ENCODE peak calls at places on chromosome 22, in nine cellular contexts. One of them, this sample, is unnamed.
A peak's percentile ranks its signal among the peaks of the same experiment; 100 is the strongest.

GRCh38 chr22:39244073-39244495 is 698 bp downstream of the PDGFB start:
- DNase-seq in Panc1: no peak
- DNase-seq in prostate gland: peak; percentile 13
- DNase-seq in lung: no peak
- DNase-seq in heart left ventricle: peak; percentile 34
- DNase-seq in heart right ventricle: no peak
- DNase-seq in upper lobe of right lung: no peak
- DNase-seq in cardiac muscle cell: no peak
- DNase-seq in psoas muscle: no peak
- DNase-seq in this sample: no peak

GRCh38 chr22:30344447-30345200 is 12.1 kb downstream of the SF3A1 start:
- DNase-seq in prostate gland: no peak
- DNase-seq in heart left ventricle: no peak
- DNase-seq in heart right ventricle: no peak
- DNase-seq in upper lobe of right lung: no peak
- DNase-seq in lung: no peak
- DNase-seq in cardiac muscle cell: no peak
- DNase-seq in Panc1: no peak
- DNase-seq in psoas muscle: no peak
- DNase-seq in this sample: no peak

GRCh38 chr22:39236321-39237275 is 8.2 kb downstream of the PDGFB start:
- DNase-seq in cardiac muscle cell: peak; percentile 45
- DNase-seq in prostate gland: peak; percentile 26
- DNase-seq in psoas muscle: peak; percentile 74
- DNase-seq in Panc1: no peak
- DNase-seq in lung: peak; percentile 79
- DNase-seq in upper lobe of right lung: no peak
- DNase-seq in heart left ventricle: peak; percentile 91
- DNase-seq in heart right ventricle: peak; percentile 90
- DNase-seq in this sample: no peak

GRCh38 chr22:35783943-35784614 is 66.4 kb downstream of the APOL5 start:
- DNase-seq in psoas muscle: no peak
- DNase-seq in upper lobe of right lung: no peak
- DNase-seq in lung: no peak
- DNase-seq in heart right ventricle: no peak
- DNase-seq in heart left ventricle: no peak
- DNase-seq in cardiac muscle cell: no peak
- DNase-seq in prostate gland: no peak
- DNase-seq in Panc1: no peak
- DNase-seq in this sample: no peak

GRCh38 chr22:20591660-20592310 is 84.4 kb downstream of the MED15 start:
- DNase-seq in heart right ventricle: no peak
- DNase-seq in cardiac muscle cell: peak; percentile 73
- DNase-seq in heart left ventricle: no peak
- DNase-seq in lung: no peak
- DNase-seq in psoas muscle: no peak
- DNase-seq in upper lobe of right lung: peak; percentile 64
- DNase-seq in prostate gland: peak; percentile 60
- DNase-seq in Panc1: no peak
- DNase-seq in this sample: no peak

GRCh38 chr22:43436536-43437267 is 24.9 kb downstream of the MPPED1 start:
- DNase-seq in heart left ventricle: no peak
- DNase-seq in psoas muscle: no peak
- DNase-seq in cardiac muscle cell: no peak
- DNase-seq in upper lobe of right lung: peak; percentile 31
- DNase-seq in prostate gland: no peak
- DNase-seq in heart right ventricle: no peak
- DNase-seq in lung: no peak
- DNase-seq in Panc1: no peak
- DNase-seq in this sample: no peak

GRCh38 chr22:35609261-35609660 is 7.9 kb downstream of the MB start:
- DNase-seq in heart left ventricle: no peak
- DNase-seq in upper lobe of right lung: no peak
- DNase-seq in psoas muscle: no peak
- DNase-seq in prostate gland: no peak
- DNase-seq in cardiac muscle cell: no peak
- DNase-seq in heart right ventricle: no peak
- DNase-seq in lung: no peak
- DNase-seq in Panc1: no peak
- DNase-seq in this sample: no peak

GRCh38 chr22:21694795-21695431 is 29.1 kb downstream of the PPIL2 start:
- DNase-seq in Panc1: no peak
- DNase-seq in lung: no peak
- DNase-seq in psoas muscle: no peak
- DNase-seq in heart left ventricle: no peak
- DNase-seq in heart right ventricle: no peak
- DNase-seq in upper lobe of right lung: no peak
- DNase-seq in prostate gland: no peak
- DNase-seq in cardiac muscle cell: no peak
- DNase-seq in this sample: no peak

GRCh38 chr22:29116397-29117123 is 43.7 kb downstream of the KREMEN1 start:
- DNase-seq in cardiac muscle cell: no peak
- DNase-seq in Panc1: no peak
- DNase-seq in lung: no peak
- DNase-seq in prostate gland: no peak
- DNase-seq in heart right ventricle: no peak
- DNase-seq in heart left ventricle: no peak
- DNase-seq in upper lobe of right lung: no peak
- DNase-seq in psoas muscle: no peak
- DNase-seq in this sample: no peak

GRCh38 chr22:46149998-46150549 is at the start of gene PPARA:
- DNase-seq in upper lobe of right lung: peak; percentile 96
- DNase-seq in Panc1: no peak
- DNase-seq in psoas muscle: peak; percentile 93
- DNase-seq in heart left ventricle: peak; percentile 95
- DNase-seq in cardiac muscle cell: peak; percentile 89
- DNase-seq in lung: peak; percentile 88
- DNase-seq in prostate gland: peak; percentile 91
- DNase-seq in heart right ventricle: peak; percentile 90
- DNase-seq in this sample: no peak

GRCh38 chr22:46147471-46148267 is 2.7 kb upstream of the PPARA start:
- DNase-seq in cardiac muscle cell: no peak
- DNase-seq in heart left ventricle: peak; percentile 85
- DNase-seq in upper lobe of right lung: peak; percentile 64
- DNase-seq in Panc1: no peak
- DNase-seq in prostate gland: no peak
- DNase-seq in heart right ventricle: peak; percentile 64
- DNase-seq in lung: no peak
- DNase-seq in psoas muscle: no peak
- DNase-seq in this sample: no peak

GRCh38 chr22:46148336-46148735 is 2.0 kb upstream of the PPARA start:
- DNase-seq in upper lobe of right lung: no peak
- DNase-seq in heart right ventricle: no peak
- DNase-seq in Panc1: no peak
- DNase-seq in lung: no peak
- DNase-seq in psoas muscle: no peak
- DNase-seq in heart left ventricle: no peak
- DNase-seq in cardiac muscle cell: no peak
- DNase-seq in prostate gland: no peak
- DNase-seq in this sample: no peak

GRCh38 chr22:46149493-46149997 is 781 bp upstream of the PPARA start:
- DNase-seq in heart right ventricle: peak; percentile 59
- DNase-seq in lung: peak; percentile 67
- DNase-seq in upper lobe of right lung: peak; percentile 87
- DNase-seq in Panc1: no peak
- DNase-seq in heart left ventricle: peak; percentile 80
- DNase-seq in psoas muscle: peak; percentile 54
- DNase-seq in cardiac muscle cell: peak; percentile 39
- DNase-seq in prostate gland: peak; percentile 53
- DNase-seq in this sample: peak; percentile 79

DNA sequence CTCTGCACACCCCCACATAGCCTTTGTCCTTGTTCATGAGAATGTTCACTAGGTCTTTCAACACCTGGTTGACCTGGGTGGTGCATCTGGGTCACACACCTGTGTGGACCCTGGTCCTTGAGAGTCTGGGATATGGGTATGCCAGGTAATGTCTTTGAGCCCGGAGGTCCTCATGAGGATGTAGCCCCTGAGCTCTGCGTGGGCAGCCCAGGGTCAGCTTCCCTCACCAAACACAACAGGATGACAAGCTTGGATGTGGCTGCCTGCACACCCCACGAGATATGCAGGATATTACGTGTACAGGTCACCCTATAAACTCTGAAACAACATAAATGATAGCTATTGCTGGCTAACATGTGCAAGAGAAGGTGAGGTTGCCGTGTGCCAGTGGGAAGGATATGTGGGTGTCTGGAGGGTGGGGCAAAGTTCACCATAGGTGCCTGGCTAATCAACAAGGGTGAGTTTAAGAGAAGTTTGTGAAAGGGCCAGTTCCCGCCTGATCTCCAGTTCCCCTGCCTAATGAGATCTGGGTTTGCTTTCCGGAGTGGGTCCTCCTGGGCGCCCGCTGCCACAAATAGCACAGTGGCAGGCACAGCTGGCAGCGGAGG is 1.3 kb upstream of the PPARA start:
- DNase-seq in psoas muscle: no peak
- DNase-seq in cardiac muscle cell: no peak
- DNase-seq in heart left ventricle: no peak
- DNase-seq in heart right ventricle: no peak
- DNase-seq in lung: no peak
- DNase-seq in upper lobe of right lung: no peak
- DNase-seq in prostate gland: no peak
- DNase-seq in Panc1: no peak
- DNase-seq in this sample: no peak
- H3K27ac ChIP-seq in psoas muscle: peak overlapping the region; percentile 93
- H3K27ac ChIP-seq in cardiac muscle cell: no peak overlapping the region
- H3K27ac ChIP-seq in heart left ventricle: peak overlapping the region; percentile 99
- H3K27ac ChIP-seq in heart right ventricle: peak overlapping the region; percentile 97
- H3K27ac ChIP-seq in lung: peak overlapping the region; percentile 91
- H3K27ac ChIP-seq in upper lobe of right lung: peak overlapping the region; percentile 89
- H3K27ac ChIP-seq in prostate gland: peak overlapping the region; percentile 93
- H3K27ac ChIP-seq in Panc1: no peak overlapping the region
- H3K27ac ChIP-seq in this sample: peak overlapping the region; percentile 93

GRCh38 chr22:47444746-47445065 is 682.3 kb downstream of the TBC1D22A start:
- DNase-seq in cardiac muscle cell: no peak
- DNase-seq in psoas muscle: no peak
- DNase-seq in heart right ventricle: no peak
- DNase-seq in prostate gland: no peak
- DNase-seq in upper lobe of right lung: no peak
- DNase-seq in heart left ventricle: no peak
- DNase-seq in lung: no peak
- DNase-seq in Panc1: no peak
- DNase-seq in this sample: no peak

GRCh38 chr22:47446821-47447810 is 684.7 kb downstream of the TBC1D22A start:
- DNase-seq in cardiac muscle cell: no peak
- DNase-seq in psoas muscle: no peak
- DNase-seq in Panc1: no peak
- DNase-seq in heart left ventricle: no peak
- DNase-seq in heart right ventricle: no peak
- DNase-seq in prostate gland: no peak
- DNase-seq in lung: no peak
- DNase-seq in upper lobe of right lung: no peak
- DNase-seq in this sample: no peak

GRCh38 chr22:47446331-47446730 is 683.9 kb downstream of the TBC1D22A start:
- DNase-seq in psoas muscle: no peak
- DNase-seq in heart left ventricle: no peak
- DNase-seq in heart right ventricle: no peak
- DNase-seq in cardiac muscle cell: no peak
- DNase-seq in lung: no peak
- DNase-seq in prostate gland: no peak
- DNase-seq in upper lobe of right lung: no peak
- DNase-seq in Panc1: no peak
- DNase-seq in this sample: no peak

GRCh38 chr22:47445212-47445611 is 682.8 kb downstream of the TBC1D22A start:
- DNase-seq in prostate gland: no peak
- DNase-seq in heart right ventricle: no peak
- DNase-seq in lung: no peak
- DNase-seq in cardiac muscle cell: no peak
- DNase-seq in Panc1: no peak
- DNase-seq in psoas muscle: no peak
- DNase-seq in upper lobe of right lung: no peak
- DNase-seq in heart left ventricle: no peak
- DNase-seq in this sample: no peak

GRCh38 chr22:47445716-47446290 is 683.4 kb downstream of the TBC1D22A start:
- DNase-seq in heart right ventricle: no peak
- DNase-seq in Panc1: no peak
- DNase-seq in prostate gland: no peak
- DNase-seq in heart left ventricle: no peak
- DNase-seq in lung: no peak
- DNase-seq in upper lobe of right lung: no peak
- DNase-seq in psoas muscle: no peak
- DNase-seq in cardiac muscle cell: no peak
- DNase-seq in this sample: no peak
- H3K9me3 ChIP-seq in heart right ventricle: peaks cover 8% of the 10 kb centered on the region
- H3K9me3 ChIP-seq in Panc1: no peaks in the 10 kb centered on the region
- H3K9me3 ChIP-seq in prostate gland: no peaks in the 10 kb centered on the region
- H3K9me3 ChIP-seq in heart left ventricle: no peaks in the 10 kb centered on the region
- H3K9me3 ChIP-seq in lung: peaks cover 3% of the 10 kb centered on the region
- H3K9me3 ChIP-seq in upper lobe of right lung: no peaks in the 10 kb centered on the region
- H3K9me3 ChIP-seq in psoas muscle: no peaks in the 10 kb centered on the region
- H3K9me3 ChIP-seq in cardiac muscle cell: no peaks in the 10 kb centered on the region
- H3K9me3 ChIP-seq in this sample: no peaks in the 10 kb centered on the region

DNA sequence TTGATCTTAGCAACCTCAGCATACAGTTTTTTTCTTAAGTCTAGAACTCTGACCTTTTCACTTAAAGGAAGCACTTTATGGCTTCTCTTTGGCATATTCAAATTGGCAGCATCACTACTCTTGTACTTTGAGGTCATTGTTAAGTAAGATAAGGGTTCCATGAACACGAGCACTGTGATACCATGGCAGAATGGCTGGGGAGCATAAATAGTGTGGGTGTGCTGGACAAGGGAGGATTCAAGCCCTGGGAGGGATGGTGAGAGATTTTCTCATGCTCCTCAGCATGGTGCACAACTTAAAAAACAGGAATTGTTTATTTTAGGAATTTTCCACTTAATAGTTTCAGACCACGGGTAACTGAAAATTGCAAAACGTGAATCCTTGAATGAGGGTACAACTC is 111.4 kb downstream of the ATXN10 start:
- DNase-seq in heart right ventricle: no peak
- DNase-seq in cardiac muscle cell: no peak
- DNase-seq in psoas muscle: no peak
- DNase-seq in prostate gland: no peak
- DNase-seq in lung: no peak
- DNase-seq in upper lobe of right lung: no peak
- DNase-seq in Panc1: no peak
- DNase-seq in heart left ventricle: no peak
- DNase-seq in this sample: no peak
- H3K4me3 ChIP-seq in heart right ventricle: no peak overlapping the region
- H3K4me3 ChIP-seq in cardiac muscle cell: no peak overlapping the region
- H3K4me3 ChIP-seq in psoas muscle: no peak overlapping the region
- H3K4me3 ChIP-seq in prostate gland: no peak overlapping the region
- H3K4me3 ChIP-seq in lung: no peak overlapping the region
- H3K4me3 ChIP-seq in upper lobe of right lung: no peak overlapping the region
- H3K4me3 ChIP-seq in Panc1: no peak overlapping the region
- H3K4me3 ChIP-seq in heart left ventricle: no peak overlapping the region
- H3K4me3 ChIP-seq in this sample: no peak overlapping the region

DNA sequence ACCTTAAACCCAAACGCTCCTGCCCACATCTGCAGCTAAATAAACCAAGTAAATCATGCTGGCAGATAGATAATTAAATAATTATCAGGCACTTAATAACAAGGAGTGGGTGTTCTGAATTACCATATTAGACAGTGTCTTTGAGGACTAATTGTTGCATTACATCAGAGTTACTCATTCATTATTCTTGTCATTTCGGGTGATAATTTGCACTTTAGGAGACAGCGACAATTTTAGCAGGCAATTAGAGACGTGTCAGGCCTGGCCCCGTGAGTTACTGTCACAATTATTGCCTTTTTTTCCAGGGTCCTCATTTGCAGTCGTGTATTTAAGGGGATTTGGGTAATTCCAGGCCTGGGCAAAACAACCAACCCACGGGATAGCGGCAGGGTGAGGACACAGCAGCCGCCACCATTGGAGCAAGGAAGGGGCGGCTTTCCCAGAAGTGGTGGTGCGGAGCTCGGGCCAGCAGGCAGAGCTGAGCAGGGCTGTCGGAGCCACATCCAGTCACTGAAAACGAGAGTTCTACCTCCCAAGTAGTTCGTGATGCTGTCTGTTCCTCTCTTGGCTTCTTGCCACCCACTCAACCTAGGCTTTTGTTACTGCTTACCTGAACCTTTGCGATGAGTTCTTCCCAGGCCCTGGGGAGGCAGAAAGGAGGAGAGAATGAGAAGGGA is 235.8 kb downstream of the MIAT start:
- DNase-seq in Panc1: no peak
- DNase-seq in psoas muscle: no peak
- DNase-seq in lung: peak; percentile 26
- DNase-seq in heart right ventricle: no peak
- DNase-seq in cardiac muscle cell: no peak
- DNase-seq in heart left ventricle: no peak
- DNase-seq in prostate gland: no peak
- DNase-seq in upper lobe of right lung: no peak
- DNase-seq in this sample: no peak
- H3K27ac ChIP-seq in Panc1: no peak overlapping the region
- H3K27ac ChIP-seq in psoas muscle: no peak overlapping the region
- H3K27ac ChIP-seq in lung: no peak overlapping the region
- H3K27ac ChIP-seq in heart right ventricle: no peak overlapping the region
- H3K27ac ChIP-seq in cardiac muscle cell: no peak overlapping the region
- H3K27ac ChIP-seq in heart left ventricle: no peak overlapping the region
- H3K27ac ChIP-seq in prostate gland: no peak overlapping the region
- H3K27ac ChIP-seq in upper lobe of right lung: no peak overlapping the region
- H3K27ac ChIP-seq in this sample: peak overlapping the region; percentile 87